ENCODE peak calls at places on chromosomes 4 and X, in six cellular contexts. L is cardiac muscle cell, S is mesothelial cell of epicardium, N is neural crest cell, Y is thyroid gland, G is B cell. U is an unnamed sample.
A peak's percentile ranks its signal among the peaks of the same experiment; 100 is the strongest.

GRCh38 chrX:52426810-52427209 is 58.0 kb downstream of the XAGE2 start:
- DNase-seq in L (no peak), S (no peak), N (no peak), Y (no peak), G (no peak), U (no peak)

GRCh38 chrX:115642895-115643530 is 82.0 kb downstream of the PLS3 start:
- DNase-seq in L (peak; percentile 54), S (peak; percentile 51), N (peak; percentile 60), Y (no peak), G (no peak), U (peak; percentile 48)

GRCh38 chrX:72308566-72309296 is 3.0 kb upstream of the CITED1 start:
- DNase-seq in L (peak; percentile 71), S (peak; percentile 44), N (peak; percentile 53), Y (peak; percentile 72), G (peak; percentile 54), U (peak; percentile 64)

GRCh38 chr4:95108883-95109421 is 351.2 kb downstream of the BMPR1B start:
- DNase-seq in L (no peak), S (no peak), N (no peak), Y (no peak), G (no peak), U (no peak)

GRCh38 chr4:150581206-150581605 is 745 bp upstream of the MAB21L2 start:
- DNase-seq in L (no peak), S (no peak), N (no peak), Y (no peak), G (no peak), U (no peak)

GRCh38 chrX:66833426-66833825 is 194.5 kb upstream of the EDA2R start:
- DNase-seq in L (no peak), S (no peak), N (no peak), Y (no peak), G (no peak), U (peak; percentile 3)

GRCh38 chr4:40241026-40241425 is 44.2 kb downstream of the RHOH start:
- DNase-seq in L (no peak), S (no peak), N (no peak), Y (no peak), G (no peak), U (no peak)

GRCh38 chr4:3688018-3688998 is 77.9 kb upstream of the ADRA2C start:
- DNase-seq in L (no peak), S (no peak), N (no peak), Y (no peak), G (no peak), U (no peak)

GRCh38 chr4:18981234-18981615 is 959.7 kb upstream of the LCORL start:
- DNase-seq in L (no peak), S (no peak), N (no peak), Y (no peak), G (no peak), U (no peak)

GRCh38 chr4:2283199-2283711 is 21.3 kb upstream of the MXD4 start:
- DNase-seq in L (no peak), S (no peak), N (no peak), Y (no peak), G (no peak), U (no peak)

GRCh38 chrX:103517246-103517645 is 2.0 kb downstream of the RAB40A start:
- DNase-seq in L (no peak), S (no peak), N (no peak), Y (no peak), G (no peak), U (no peak)

GRCh38 chrX:101685923-101686322 is 26.3 kb upstream of the ARMCX2 start:
- DNase-seq in L (no peak), S (no peak), N (no peak), Y (no peak), G (no peak), U (no peak)

GRCh38 chr4:137267024-137267423 is 265.3 kb downstream of the PCDH18 start:
- DNase-seq in L (no peak), S (no peak), N (no peak), Y (no peak), G (no peak), U (no peak)

GRCh38 chrX:109487640-109488039 is 5.8 kb upstream of the GUCY2F start:
- DNase-seq in L (no peak), S (no peak), N (no peak), Y (no peak), G (no peak), U (no peak)

GRCh38 chrX:150502979-150503897 is 65.2 kb upstream of the MTM1 start:
- DNase-seq in L (no peak), S (no peak), N (no peak), Y (peak; percentile 43), G (no peak), U (no peak)

GRCh38 chr4:81688085-81688484 is 216.4 kb upstream of the RASGEF1B start:
- DNase-seq in L (no peak), S (no peak), N (no peak), Y (no peak), G (no peak), U (no peak)

GRCh38 chrX:15299945-15300851 is 15.2 kb downstream of the ASB11 start:
- DNase-seq in L (no peak), S (no peak), N (peak; percentile 14), Y (no peak), G (no peak), U (peak; percentile 28)

GRCh38 chr4:125389713-125390112 is 75.0 kb downstream of the FAT4 start:
- DNase-seq in L (no peak), S (no peak), N (no peak), Y (no peak), G (no peak), U (no peak)

GRCh38 chrX:120517936-120518335 is 42.8 kb downstream of the CUL4B start:
- DNase-seq in L (no peak), S (no peak), N (no peak), Y (no peak), G (no peak), U (no peak)

GRCh38 chr4:129111919-129112318 is 16.0 kb downstream of the C4orf33 start:
- DNase-seq in L (no peak), S (no peak), N (no peak), Y (no peak), G (no peak), U (no peak)
- TF ChIP-seq CTCF in L (no peak), S (no peak), N (no peak), Y (no peak), G (no peak), U (peak; percentile 9)

DNA sequence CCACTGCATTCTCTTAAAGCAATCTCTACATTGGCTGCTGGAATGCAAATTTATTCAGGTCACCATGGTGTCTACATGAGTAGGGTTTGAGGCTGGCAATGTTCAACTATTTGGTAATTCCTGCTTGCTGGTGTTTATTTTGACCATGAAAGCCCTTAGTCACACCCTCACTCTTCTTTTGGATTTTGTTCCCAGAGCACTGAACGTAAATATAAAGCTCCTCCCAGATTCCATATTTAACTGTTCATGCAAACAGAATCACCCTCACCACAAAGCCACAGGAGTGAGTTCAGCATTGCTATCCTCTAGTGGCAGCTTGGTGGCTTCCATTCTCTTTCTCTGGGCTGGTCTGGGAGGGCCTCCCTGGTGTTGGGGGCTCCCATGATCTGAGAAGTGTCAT is 82.8 kb downstream of the LNX1 start:
- DNase-seq in L (no peak), S (no peak), N (no peak), Y (no peak), G (no peak), U (no peak)
- TF ChIP-seq CTCF in L (peak; percentile 15), S (no peak), N (no peak), Y (no peak), G (no peak), U (no peak)

DNA sequence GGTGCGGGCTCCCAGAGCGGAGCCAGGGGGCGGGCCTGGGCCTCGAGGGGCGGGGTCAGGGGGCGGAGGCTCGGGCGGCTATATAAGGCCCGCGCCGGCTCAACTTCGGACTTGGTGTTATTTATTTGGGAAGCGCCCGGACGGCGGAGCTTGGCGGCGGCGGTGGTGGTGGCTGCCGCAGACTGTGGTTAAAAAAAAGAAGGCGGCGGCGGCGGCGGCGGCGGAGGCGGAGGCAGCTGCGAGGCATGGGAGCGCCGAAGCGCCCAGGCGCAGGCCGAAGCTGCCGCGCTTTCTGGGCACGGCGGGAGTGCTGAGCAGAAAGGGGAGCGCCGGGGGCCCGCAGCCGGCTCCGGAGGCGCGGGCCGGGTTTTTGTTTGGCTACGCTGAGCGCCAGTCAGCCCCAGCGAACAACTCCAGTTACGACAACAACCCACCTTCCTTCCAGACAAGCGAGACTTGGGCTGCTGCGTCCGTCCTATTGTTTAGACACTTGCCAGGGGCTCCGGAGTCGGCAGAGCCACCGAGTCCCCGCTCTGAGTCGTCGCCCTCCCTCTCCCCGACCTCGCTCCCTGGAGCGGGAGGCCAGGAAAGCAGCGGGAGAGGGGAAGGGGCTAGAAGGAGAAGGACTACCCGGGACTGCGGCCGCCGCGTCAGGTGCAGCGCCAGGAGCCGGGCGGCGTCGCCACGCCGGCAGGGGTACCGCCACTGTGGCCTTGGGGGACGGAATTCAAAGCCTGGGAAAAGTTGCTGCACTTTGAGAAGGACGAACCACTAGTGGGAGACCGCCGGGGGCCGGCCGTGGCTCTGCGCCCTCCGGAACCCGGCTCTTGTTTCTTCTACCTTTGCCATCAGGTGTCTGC is at the start of gene SLIT2:
- DNase-seq in L (peak; percentile 94), S (peak; percentile 93), N (peak; percentile 78), Y (peak; percentile 82), G (peak; percentile 49), U (peak; percentile 88)
- TF ChIP-seq CTCF in L (no peak), S (no peak), N (no peak), Y (no peak), G (no peak), U (no peak)

GRCh38 chr4:41360911-41361830 is 104.4 kb downstream of the UCHL1 start:
- DNase-seq in L (peak; percentile 45), S (peak; percentile 67), N (peak; percentile 40), Y (peak; percentile 68), G (no peak), U (peak; percentile 19)

GRCh38 chr4:41359836-41360213 is 103.1 kb downstream of the UCHL1 start:
- DNase-seq in L (no peak), S (no peak), N (no peak), Y (no peak), G (no peak), U (no peak)

GRCh38 chr4:41360214-41360910 is 103.6 kb downstream of the UCHL1 start:
- DNase-seq in L (peak; percentile 85), S (peak; percentile 75), N (peak; percentile 45), Y (peak; percentile 90), G (no peak), U (peak; percentile 26)

GRCh38 chr4:41358626-41359025 is 101.9 kb downstream of the UCHL1 start:
- DNase-seq in L (no peak), S (no peak), N (no peak), Y (peak; percentile 34), G (no peak), U (no peak)

GRCh38 chr4:41359069-41359769 is 102.5 kb downstream of the UCHL1 start:
- DNase-seq in L (no peak), S (no peak), N (no peak), Y (peak; percentile 20), G (no peak), U (no peak)
- TF ChIP-seq CTCF in L (peak; percentile 2), S (no peak), N (peak; percentile 44), Y (no peak), G (no peak), U (no peak)

GRCh38 chr4:182925298-182925738 is 8.1 kb upstream of the DCTD start:
- DNase-seq in L (peak; percentile 75), S (no peak), N (peak; percentile 47), Y (peak; percentile 75), G (peak; percentile 61), U (peak; percentile 52)
- TF ChIP-seq CTCF in L (peak; percentile 51), S (no peak), N (peak; percentile 71), Y (no peak), G (peak; percentile 71), U (peak; percentile 82)

GRCh38 chr4:83387922-83388676 is 53.5 kb upstream of the HPSE start:
- DNase-seq in L (no peak), S (no peak), N (no peak), Y (no peak), G (no peak), U (no peak)
- TF ChIP-seq CTCF in L (no peak), S (no peak), N (no peak), Y (no peak), G (no peak), U (no peak)

U was measured in GM13977.